ENCODE peak calls at places on chromosomes 12 and 14, in nine cellular contexts. X is sigmoid colon, K is lower leg skin, N is A549, C is GM12891, R is upper lobe of left lung, Z is adrenal gland, E is gastrocnemius medialis, I is tibial nerve. L is an unnamed sample.

GRCh38 chr14:23441076-23441475 is 5.6 kb upstream of the MYH7 start:
- DNase-seq in C (no peak), E (no peak), Z (no peak), R (no peak), X (no peak), N (no peak), K (no peak), I (no peak), L (no peak)

GRCh38 chr12:124170756-124171155 is 124.1 kb upstream of the RFLNA start:
- DNase-seq in K (no peak), I (no peak), Z (no peak), R (no peak), E (no peak), X (no peak), N (no peak), C (no peak), L (no peak)

GRCh38 chr12:843609-844008 is 91.2 kb downstream of the WNK1 start:
- DNase-seq in Z (no peak), R (no peak), X (no peak), I (no peak), C (no peak), N (no peak), K (no peak), E (no peak), L (no peak)

GRCh38 chr12:77120695-77121094 is 55.3 kb upstream of the E2F7 start:
- DNase-seq in R (no peak), E (no peak), I (no peak), C (no peak), N (no peak), X (no peak), K (no peak), Z (no peak), L (no peak)

GRCh38 chr12:100539209-100539608 is 34.3 kb upstream of the GAS2L3 start:
- DNase-seq in K (no peak), X (no peak), C (no peak), Z (no peak), E (no peak), I (no peak), R (no peak), N (no peak), L (no peak)

GRCh38 chr14:91742956-91743653 is 11.2 kb upstream of the CATSPERB start:
- DNase-seq in C (no peak), K (no peak), Z (no peak), E (no peak), N (no peak), I (no peak), R (no peak), X (no peak), L (no peak)

GRCh38 chr14:99590746-99591555 is 13.1 kb downstream of the CCDC85C start:
- DNase-seq in N (no peak), E (no peak), R (peak; percentile 52), Z (peak; percentile 93), I (no peak), C (no peak), K (no peak), X (peak; percentile 70), L (no peak)

GRCh38 chr12:104292872-104293794 is 10.4 kb upstream of the EID3 start:
- DNase-seq in N (no peak), C (no peak), K (no peak), R (no peak), Z (no peak), X (no peak), I (no peak), E (no peak), L (no peak)

GRCh38 chr14:35420036-35420811 is 15.7 kb upstream of the NFKBIA start:
- DNase-seq in R (no peak), K (no peak), Z (no peak), X (no peak), E (no peak), N (no peak), I (no peak), C (no peak), L (no peak)

GRCh38 chr14:85471744-85472143 is 58.2 kb upstream of the FLRT2 start:
- DNase-seq in I (no peak), E (no peak), N (peak; percentile 66), K (no peak), Z (peak; percentile 22), R (no peak), C (no peak), X (no peak), L (no peak)

DNA sequence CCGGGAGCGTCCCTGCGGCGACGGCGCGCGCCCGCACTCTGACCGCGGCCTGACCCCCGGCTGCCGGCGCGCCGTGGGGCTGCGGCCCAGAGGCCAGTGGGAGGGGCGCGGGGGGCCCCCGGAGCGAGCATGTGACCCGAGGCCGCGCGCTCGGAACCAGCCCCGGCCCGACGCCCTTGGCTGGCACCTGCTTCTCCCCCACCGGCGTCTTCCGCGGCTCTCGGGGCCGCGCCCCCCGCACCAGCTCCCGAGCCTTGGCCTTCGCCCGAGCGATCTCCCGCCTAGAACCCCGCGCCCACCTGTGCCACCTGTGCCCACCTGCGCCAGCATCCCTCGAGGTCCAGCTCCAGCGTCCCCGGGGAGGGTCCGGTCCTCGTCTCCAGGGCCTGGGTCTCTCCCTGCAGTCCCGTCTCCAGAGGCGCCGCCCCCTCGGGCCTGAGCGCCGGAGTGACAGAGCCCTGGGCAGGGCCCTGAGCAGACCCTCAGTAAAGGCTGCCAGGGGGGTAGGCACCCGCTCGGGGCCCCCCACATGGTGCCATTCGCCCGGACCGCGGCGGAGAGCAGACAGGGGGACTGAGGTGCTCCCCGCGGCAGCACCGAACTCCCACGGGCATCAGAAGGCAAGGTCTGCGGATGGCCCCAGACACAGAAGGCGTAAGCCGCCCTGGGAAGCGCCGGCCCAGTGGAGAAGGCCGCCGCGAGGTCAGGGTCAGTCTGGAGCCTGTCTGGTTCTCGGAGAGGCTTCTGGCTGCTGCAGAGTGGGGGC is 762 bp upstream of the PPP1R13B start:
- DNase-seq in X (peak; percentile 74), E (no peak), Z (peak; percentile 68), I (no peak), C (no peak), K (peak; percentile 88), N (no peak), R (peak; percentile 89), L (no peak)
- TF ChIP-seq POLR2A in X (no peak), E (no peak), Z (no peak), I (no peak), C (no peak), K (no peak), N (no peak), R (no peak), L (no peak)

DNA sequence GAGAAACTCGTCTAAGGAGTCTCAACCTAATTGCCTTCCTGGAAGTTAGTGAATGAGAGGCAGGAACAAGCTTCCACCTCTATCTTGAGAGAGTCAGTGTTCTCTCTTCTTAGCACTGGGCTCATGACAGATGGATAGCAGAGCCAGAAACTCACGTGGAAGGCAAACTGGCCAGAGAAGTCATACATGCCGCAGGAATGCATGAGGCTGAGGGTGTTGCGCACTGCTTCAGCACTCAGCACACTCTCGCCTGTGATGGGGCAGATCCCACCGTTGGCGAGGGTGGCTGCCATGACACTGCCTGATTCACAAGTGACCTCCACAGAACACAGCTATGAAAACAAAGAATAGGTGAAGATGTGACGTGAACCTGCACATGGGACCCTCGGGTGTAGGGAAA is 6.0 kb downstream of the SPRYD4 start:
- DNase-seq in X (no peak), Z (no peak), K (no peak), R (no peak), E (no peak), N (no peak), C (no peak), I (no peak), L (no peak)
- TF ChIP-seq POLR2A in X (no peak), Z (no peak), K (no peak), R (no peak), E (no peak), N (peak; percentile 19), C (no peak), I (no peak), L (no peak)

GRCh38 chr12:6231359-6232268 is 31.4 kb downstream of the CD9 start:
- DNase-seq in C (no peak), I (no peak), Z (no peak), K (no peak), X (no peak), R (no peak), E (no peak), N (no peak), L (no peak)

GRCh38 chr12:6229224-6229748 is 29.1 kb downstream of the CD9 start:
- DNase-seq in I (no peak), K (no peak), E (no peak), N (no peak), C (no peak), Z (no peak), R (no peak), X (peak; percentile 86), L (peak; percentile 93)

GRCh38 chr12:6228535-6229223 is 28.5 kb downstream of the CD9 start:
- DNase-seq in I (no peak), C (no peak), E (peak; percentile 48), Z (no peak), N (no peak), X (peak; percentile 89), K (no peak), R (no peak), L (peak; percentile 68)

GRCh38 chr12:6229823-6230222 is 29.6 kb downstream of the CD9 start:
- DNase-seq in E (peak; percentile 73), X (peak; percentile 96), K (peak; percentile 93), Z (peak; percentile 92), R (no peak), N (no peak), C (no peak), I (peak; percentile 48), L (peak; percentile 81)

DNA sequence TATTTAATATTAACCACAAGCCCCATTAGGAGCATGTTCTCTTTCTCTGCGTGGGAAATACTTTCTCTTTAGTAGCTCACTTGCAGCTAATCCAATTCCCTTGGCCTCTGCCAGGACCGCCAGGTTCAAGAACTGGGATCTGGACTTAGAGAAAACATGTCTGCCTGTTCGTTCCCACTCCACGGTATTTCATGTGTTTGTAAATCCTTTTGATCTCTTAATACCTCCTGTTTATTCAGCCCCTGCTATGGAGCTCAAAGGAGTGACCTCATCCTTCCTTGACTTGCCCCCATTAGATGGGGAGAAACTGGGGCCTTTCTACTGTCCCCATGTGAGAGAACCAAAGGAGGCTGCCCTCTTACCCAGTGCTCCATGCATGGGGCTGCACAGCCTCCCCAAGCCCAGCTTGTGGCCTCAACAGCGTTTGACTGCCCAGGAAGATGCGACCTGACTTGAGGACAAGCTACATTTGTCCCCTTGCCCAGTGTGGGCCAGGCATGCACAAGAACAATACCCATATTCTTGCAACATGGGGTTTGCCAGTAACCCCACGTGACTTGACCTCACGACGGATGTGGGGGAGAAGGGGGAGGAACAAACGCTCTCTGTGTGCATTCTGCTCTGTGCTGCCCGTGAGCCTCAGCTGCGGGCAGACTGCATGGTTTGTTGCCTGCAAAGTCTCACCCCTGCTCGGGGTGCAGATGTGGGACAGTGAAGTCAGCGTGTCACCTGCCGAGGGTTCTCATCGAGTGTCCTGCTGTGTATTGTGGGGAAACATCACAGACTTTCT is 30.3 kb downstream of the CD9 start:
- DNase-seq in R (no peak), C (peak; percentile 58), X (peak; percentile 94), I (peak; percentile 71), Z (peak; percentile 72), N (no peak), E (peak; percentile 57), K (peak; percentile 94), L (peak; percentile 81)
- TF ChIP-seq POLR2A in R (no peak), C (no peak), X (no peak), I (peak; percentile 30), Z (peak; percentile 13), N (no peak), E (peak; percentile 27), K (no peak), L (no peak)

GRCh38 chr12:119178544-119179334 is at the start of gene HSPB8:
- DNase-seq in C (no peak), Z (peak; percentile 83), K (peak; percentile 95), I (peak; percentile 63), E (peak; percentile 97), X (peak; percentile 98), N (peak; percentile 74), R (peak; percentile 92), L (peak; percentile 78)
- TF ChIP-seq POLR2A in C (no peak), Z (peak; percentile 78), K (no peak), I (no peak), E (peak; percentile 99), X (peak; percentile 99), N (peak; percentile 5), R (peak; percentile 66), L (no peak)

GRCh38 chr12:46480282-46480681 is 107.7 kb upstream of the SLC38A2 start:
- DNase-seq in Z (no peak), X (no peak), K (no peak), C (no peak), I (no peak), R (no peak), E (no peak), N (no peak), L (no peak)
- TF ChIP-seq POLR2A in Z (no peak), X (no peak), K (no peak), C (no peak), I (no peak), R (no peak), E (no peak), N (no peak), L (no peak)